ENCODE peak calls at places on chromosomes 3 and 15, in nine cellular contexts. One of them, this sample, is unnamed. For H3K4me1, the result is how much of the 10 kb centered on the place peaks cover.

GRCh38 chr3:18657858-18658820 is 233.0 kb upstream of the SATB1 start:
- DNase-seq in stomach: no peak
- DNase-seq in pancreas: no peak
- DNase-seq in heart right ventricle: no peak
- DNase-seq in esophagus muscularis mucosa: no peak
- DNase-seq in upper lobe of right lung: no peak
- DNase-seq in transverse colon: no peak
- DNase-seq in endothelial cell of umbilical vein: no peak
- DNase-seq in psoas muscle: no peak
- DNase-seq in this sample: no peak

GRCh38 chr15:32853667-32854066 is 135.9 kb downstream of the GREM1 start:
- DNase-seq in stomach: no peak
- DNase-seq in pancreas: no peak
- DNase-seq in heart right ventricle: no peak
- DNase-seq in esophagus muscularis mucosa: no peak
- DNase-seq in upper lobe of right lung: no peak
- DNase-seq in transverse colon: no peak
- DNase-seq in endothelial cell of umbilical vein: no peak
- DNase-seq in psoas muscle: no peak
- DNase-seq in this sample: no peak

GRCh38 chr3:68808563-68808962 is 123.8 kb downstream of the TAFA4 start:
- DNase-seq in stomach: no peak
- DNase-seq in pancreas: no peak
- DNase-seq in heart right ventricle: no peak
- DNase-seq in esophagus muscularis mucosa: no peak
- DNase-seq in upper lobe of right lung: no peak
- DNase-seq in transverse colon: no peak
- DNase-seq in endothelial cell of umbilical vein: no peak
- DNase-seq in psoas muscle: no peak
- DNase-seq in this sample: no peak

GRCh38 chr15:68817304-68818087 is 3.2 kb downstream of the ANP32A start:
- DNase-seq in stomach: peak
- DNase-seq in pancreas: peak
- DNase-seq in heart right ventricle: peak
- DNase-seq in esophagus muscularis mucosa: no peak
- DNase-seq in upper lobe of right lung: peak
- DNase-seq in transverse colon: peak
- DNase-seq in endothelial cell of umbilical vein: peak
- DNase-seq in psoas muscle: peak
- DNase-seq in this sample: peak

GRCh38 chr3:119073258-119074001 is 38.8 kb upstream of the IGSF11 start:
- DNase-seq in stomach: no peak
- DNase-seq in pancreas: peak
- DNase-seq in heart right ventricle: no peak
- DNase-seq in esophagus muscularis mucosa: no peak
- DNase-seq in upper lobe of right lung: no peak
- DNase-seq in transverse colon: no peak
- DNase-seq in endothelial cell of umbilical vein: no peak
- DNase-seq in psoas muscle: no peak
- DNase-seq in this sample: no peak

GRCh38 chr3:72246685-72247084 is 461.7 kb upstream of the PROK2 start:
- DNase-seq in stomach: peak
- DNase-seq in pancreas: no peak
- DNase-seq in heart right ventricle: peak
- DNase-seq in esophagus muscularis mucosa: no peak
- DNase-seq in upper lobe of right lung: no peak
- DNase-seq in transverse colon: no peak
- DNase-seq in endothelial cell of umbilical vein: no peak
- DNase-seq in psoas muscle: no peak
- DNase-seq in this sample: no peak

GRCh38 chr15:88630141-88630721 is 8.6 kb upstream of the ISG20 start:
- DNase-seq in stomach: peak
- DNase-seq in pancreas: no peak
- DNase-seq in heart right ventricle: no peak
- DNase-seq in esophagus muscularis mucosa: no peak
- DNase-seq in upper lobe of right lung: no peak
- DNase-seq in transverse colon: peak
- DNase-seq in endothelial cell of umbilical vein: peak
- DNase-seq in psoas muscle: no peak
- DNase-seq in this sample: peak

GRCh38 chr3:32569540-32570425 is 875 bp downstream of the DYNC1LI1 start:
- DNase-seq in stomach: peak
- DNase-seq in pancreas: peak
- DNase-seq in heart right ventricle: peak
- DNase-seq in esophagus muscularis mucosa: peak
- DNase-seq in upper lobe of right lung: peak
- DNase-seq in transverse colon: peak
- DNase-seq in endothelial cell of umbilical vein: peak
- DNase-seq in psoas muscle: peak
- DNase-seq in this sample: peak

GRCh38 chr3:177657243-177657642 is 460.0 kb upstream of the TBL1XR1 start:
- DNase-seq in stomach: no peak
- DNase-seq in pancreas: no peak
- DNase-seq in heart right ventricle: no peak
- DNase-seq in esophagus muscularis mucosa: no peak
- DNase-seq in upper lobe of right lung: no peak
- DNase-seq in transverse colon: no peak
- DNase-seq in endothelial cell of umbilical vein: no peak
- DNase-seq in psoas muscle: no peak
- DNase-seq in this sample: no peak

GRCh38 chr3:156509209-156510174 is 45.4 kb downstream of the SSR3 start:
- DNase-seq in stomach: no peak
- DNase-seq in pancreas: no peak
- DNase-seq in heart right ventricle: no peak
- DNase-seq in esophagus muscularis mucosa: no peak
- DNase-seq in upper lobe of right lung: no peak
- DNase-seq in transverse colon: no peak
- DNase-seq in endothelial cell of umbilical vein: peak
- DNase-seq in psoas muscle: no peak
- DNase-seq in this sample: no peak

GRCh38 chr3:186014866-186015265 is 77.1 kb upstream of the TRA2B start:
- DNase-seq in stomach: no peak
- DNase-seq in pancreas: no peak
- DNase-seq in heart right ventricle: no peak
- DNase-seq in esophagus muscularis mucosa: no peak
- DNase-seq in upper lobe of right lung: no peak
- DNase-seq in transverse colon: no peak
- DNase-seq in endothelial cell of umbilical vein: no peak
- DNase-seq in psoas muscle: no peak
- DNase-seq in this sample: no peak

GRCh38 chr3:152222327-152222726 is 46.4 kb upstream of the MBNL1 start:
- DNase-seq in stomach: no peak
- DNase-seq in pancreas: no peak
- DNase-seq in heart right ventricle: no peak
- DNase-seq in esophagus muscularis mucosa: no peak
- DNase-seq in upper lobe of right lung: no peak
- DNase-seq in transverse colon: no peak
- DNase-seq in endothelial cell of umbilical vein: no peak
- DNase-seq in psoas muscle: no peak
- DNase-seq in this sample: no peak

GRCh38 chr3:195897081-195897852 is 11.1 kb downstream of the TNK2 start:
- DNase-seq in stomach: no peak
- DNase-seq in pancreas: peak
- DNase-seq in heart right ventricle: no peak
- DNase-seq in esophagus muscularis mucosa: no peak
- DNase-seq in upper lobe of right lung: no peak
- DNase-seq in transverse colon: no peak
- DNase-seq in endothelial cell of umbilical vein: peak
- DNase-seq in psoas muscle: peak
- DNase-seq in this sample: peak

GRCh38 chr3:27626596-27627118 is 95.5 kb downstream of the EOMES start:
- DNase-seq in stomach: no peak
- DNase-seq in pancreas: no peak
- DNase-seq in heart right ventricle: no peak
- DNase-seq in esophagus muscularis mucosa: no peak
- DNase-seq in upper lobe of right lung: no peak
- DNase-seq in transverse colon: no peak
- DNase-seq in endothelial cell of umbilical vein: no peak
- DNase-seq in psoas muscle: no peak
- DNase-seq in this sample: no peak
- H3K4me1 ChIP-seq in stomach: under half
- H3K4me1 ChIP-seq in pancreas: under half
- H3K4me1 ChIP-seq in heart right ventricle: under half
- H3K4me1 ChIP-seq in esophagus muscularis mucosa: under half
- H3K4me1 ChIP-seq in upper lobe of right lung: under half
- H3K4me1 ChIP-seq in transverse colon: under half
- H3K4me1 ChIP-seq in endothelial cell of umbilical vein: half or more
- H3K4me1 ChIP-seq in psoas muscle: under half
- H3K4me1 ChIP-seq in this sample: under half

DNA sequence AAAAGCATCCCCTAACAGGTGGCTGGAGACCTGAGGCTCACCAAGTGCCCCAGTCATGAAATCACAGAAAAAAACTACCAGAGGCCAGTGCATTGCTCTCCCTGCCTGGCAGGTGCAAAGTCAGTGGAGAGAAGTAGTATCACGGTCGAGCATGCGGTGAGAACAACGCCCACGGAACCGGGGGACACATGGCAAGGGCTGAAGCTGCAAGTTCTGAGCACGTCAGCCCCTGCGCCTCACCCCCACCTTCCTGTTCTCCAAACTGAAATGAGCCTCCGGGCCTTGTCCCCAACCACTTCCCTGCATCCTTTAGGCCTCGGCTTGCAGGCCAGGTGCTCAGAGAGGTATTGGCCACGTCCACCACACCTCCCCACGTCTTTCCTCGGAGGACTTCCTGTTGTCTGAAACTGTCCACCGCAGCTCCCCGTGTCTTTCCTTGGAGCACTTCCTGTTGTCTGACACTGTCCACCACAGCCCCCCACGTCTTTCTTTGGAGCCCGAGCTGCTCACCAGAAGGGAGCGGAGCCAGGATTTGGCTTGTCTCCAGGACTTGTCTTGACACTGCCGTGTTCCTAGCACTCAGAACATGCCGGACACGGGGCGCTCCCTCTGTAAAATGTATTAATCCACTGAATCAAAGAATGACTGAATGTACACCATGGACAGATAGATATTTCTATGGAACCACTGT is 43.9 kb downstream of the NSMCE3 start:
- DNase-seq in stomach: no peak
- DNase-seq in pancreas: no peak
- DNase-seq in heart right ventricle: no peak
- DNase-seq in esophagus muscularis mucosa: no peak
- DNase-seq in upper lobe of right lung: no peak
- DNase-seq in transverse colon: no peak
- DNase-seq in endothelial cell of umbilical vein: no peak
- DNase-seq in psoas muscle: no peak
- DNase-seq in this sample: no peak
- H3K27ac ChIP-seq in stomach: no peak
- H3K27ac ChIP-seq in pancreas: no peak
- H3K27ac ChIP-seq in heart right ventricle: no peak
- H3K27ac ChIP-seq in esophagus muscularis mucosa: no peak
- H3K27ac ChIP-seq in upper lobe of right lung: no peak
- H3K27ac ChIP-seq in transverse colon: no peak
- H3K27ac ChIP-seq in endothelial cell of umbilical vein: no peak
- H3K27ac ChIP-seq in psoas muscle: no peak
- H3K27ac ChIP-seq in this sample: no peak

GRCh38 chr3:57160046-57160730 is 5.0 kb downstream of the IL17RD start:
- DNase-seq in stomach: no peak
- DNase-seq in pancreas: no peak
- DNase-seq in heart right ventricle: peak
- DNase-seq in esophagus muscularis mucosa: no peak
- DNase-seq in upper lobe of right lung: no peak
- DNase-seq in transverse colon: no peak
- DNase-seq in endothelial cell of umbilical vein: no peak
- DNase-seq in psoas muscle: no peak
- DNase-seq in this sample: no peak

GRCh38 chr3:57157666-57158065 is 7.5 kb downstream of the IL17RD start:
- DNase-seq in stomach: no peak
- DNase-seq in pancreas: no peak
- DNase-seq in heart right ventricle: no peak
- DNase-seq in esophagus muscularis mucosa: no peak
- DNase-seq in upper lobe of right lung: no peak
- DNase-seq in transverse colon: no peak
- DNase-seq in endothelial cell of umbilical vein: no peak
- DNase-seq in psoas muscle: no peak
- DNase-seq in this sample: no peak

GRCh38 chr3:57158813-57159678 is 6.1 kb downstream of the IL17RD start:
- DNase-seq in stomach: no peak
- DNase-seq in pancreas: no peak
- DNase-seq in heart right ventricle: no peak
- DNase-seq in esophagus muscularis mucosa: no peak
- DNase-seq in upper lobe of right lung: no peak
- DNase-seq in transverse colon: no peak
- DNase-seq in endothelial cell of umbilical vein: peak
- DNase-seq in psoas muscle: no peak
- DNase-seq in this sample: no peak

GRCh38 chr3:57160731-57161086 is 4.4 kb downstream of the IL17RD start:
- DNase-seq in stomach: no peak
- DNase-seq in pancreas: no peak
- DNase-seq in heart right ventricle: no peak
- DNase-seq in esophagus muscularis mucosa: no peak
- DNase-seq in upper lobe of right lung: no peak
- DNase-seq in transverse colon: no peak
- DNase-seq in endothelial cell of umbilical vein: no peak
- DNase-seq in psoas muscle: no peak
- DNase-seq in this sample: no peak

DNA sequence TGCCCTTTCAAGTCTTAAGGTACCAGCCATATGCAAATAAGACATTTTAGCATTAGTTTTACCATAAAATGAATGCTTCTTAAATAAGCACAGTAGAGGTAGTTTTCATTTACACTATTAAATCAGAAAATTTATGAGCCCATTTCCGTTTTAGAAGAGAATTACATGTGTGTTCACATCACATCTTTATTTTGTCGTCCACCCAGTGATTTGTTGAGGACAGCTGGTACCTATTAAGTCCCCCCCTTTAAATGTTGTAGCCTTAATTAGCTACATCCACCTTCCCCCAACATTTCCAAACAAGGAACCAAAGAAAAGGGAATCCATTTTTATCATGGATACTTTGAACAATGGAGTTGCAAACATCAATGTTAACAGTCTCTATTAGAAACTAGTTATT is 6.8 kb downstream of the IL17RD start:
- DNase-seq in stomach: no peak
- DNase-seq in pancreas: no peak
- DNase-seq in heart right ventricle: no peak
- DNase-seq in esophagus muscularis mucosa: no peak
- DNase-seq in upper lobe of right lung: no peak
- DNase-seq in transverse colon: no peak
- DNase-seq in endothelial cell of umbilical vein: no peak
- DNase-seq in psoas muscle: no peak
- DNase-seq in this sample: no peak
- H3K4me1 ChIP-seq in stomach: under half
- H3K4me1 ChIP-seq in pancreas: under half
- H3K4me1 ChIP-seq in heart right ventricle: under half
- H3K4me1 ChIP-seq in esophagus muscularis mucosa: half or more
- H3K4me1 ChIP-seq in upper lobe of right lung: under half
- H3K4me1 ChIP-seq in transverse colon: under half
- H3K4me1 ChIP-seq in endothelial cell of umbilical vein: under half
- H3K4me1 ChIP-seq in psoas muscle: under half
- H3K4me1 ChIP-seq in this sample: under half

DNA sequence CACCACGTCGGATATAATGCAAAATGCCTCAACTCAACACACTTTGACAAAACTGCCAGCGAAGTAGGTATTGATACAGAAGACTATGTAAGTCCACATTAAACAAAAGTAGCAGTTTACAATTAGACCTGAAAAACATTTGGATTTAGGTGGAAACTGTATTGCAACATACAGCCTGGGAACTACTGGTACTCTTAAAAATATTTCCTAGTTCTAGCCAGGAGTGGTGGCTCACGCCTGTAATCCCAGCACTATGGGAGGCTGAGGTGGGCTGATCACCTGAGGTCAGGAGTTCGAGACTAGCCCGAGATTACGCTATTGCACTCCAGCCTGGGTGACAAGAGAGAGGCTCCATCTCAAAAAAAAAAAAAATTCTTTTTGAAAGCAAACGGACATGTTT is 246.2 kb downstream of the ZBTB20 start:
- DNase-seq in stomach: no peak
- DNase-seq in pancreas: no peak
- DNase-seq in heart right ventricle: no peak
- DNase-seq in esophagus muscularis mucosa: no peak
- DNase-seq in upper lobe of right lung: no peak
- DNase-seq in transverse colon: no peak
- DNase-seq in endothelial cell of umbilical vein: no peak
- DNase-seq in psoas muscle: no peak
- DNase-seq in this sample: no peak
- H3K27ac ChIP-seq in stomach: peak
- H3K27ac ChIP-seq in pancreas: peak
- H3K27ac ChIP-seq in heart right ventricle: no peak
- H3K27ac ChIP-seq in esophagus muscularis mucosa: peak
- H3K27ac ChIP-seq in upper lobe of right lung: peak
- H3K27ac ChIP-seq in transverse colon: peak
- H3K27ac ChIP-seq in endothelial cell of umbilical vein: no peak
- H3K27ac ChIP-seq in psoas muscle: peak
- H3K27ac ChIP-seq in this sample: peak